ENCODE peak calls at places on chromosome 6, in eight cellular contexts. One of them, this sample, is unnamed.

GRCh38 chr6:116016846-116017545 is 43.7 kb downstream of the FRK start:
- DNase-seq in ascending aorta: no peak
- DNase-seq in heart right ventricle: no peak
- DNase-seq in thyroid gland: no peak
- DNase-seq in foreskin keratinocyte: no peak
- DNase-seq in GM23248: no peak
- DNase-seq in NT2/D1: no peak
- DNase-seq in cardiac muscle cell: no peak
- DNase-seq in this sample: no peak

GRCh38 chr6:52324239-52324638 is 37.7 kb upstream of the PAQR8 start:
- DNase-seq in heart right ventricle: no peak
- DNase-seq in NT2/D1: no peak
- DNase-seq in cardiac muscle cell: no peak
- DNase-seq in ascending aorta: no peak
- DNase-seq in foreskin keratinocyte: no peak
- DNase-seq in GM23248: no peak
- DNase-seq in thyroid gland: no peak
- DNase-seq in this sample: no peak

GRCh38 chr6:137827411-137827940 is 39.6 kb upstream of the TNFAIP3 start:
- DNase-seq in thyroid gland: no peak
- DNase-seq in NT2/D1: no peak
- DNase-seq in GM23248: no peak
- DNase-seq in heart right ventricle: no peak
- DNase-seq in ascending aorta: no peak
- DNase-seq in cardiac muscle cell: no peak
- DNase-seq in foreskin keratinocyte: peak; percentile 89
- DNase-seq in this sample: no peak

GRCh38 chr6:93784794-93785757 is 365.7 kb upstream of the EPHA7 start:
- DNase-seq in ascending aorta: no peak
- DNase-seq in NT2/D1: no peak
- DNase-seq in thyroid gland: no peak
- DNase-seq in foreskin keratinocyte: no peak
- DNase-seq in heart right ventricle: no peak
- DNase-seq in cardiac muscle cell: no peak
- DNase-seq in GM23248: peak; percentile 84
- DNase-seq in this sample: peak; percentile 84

GRCh38 chr6:151391021-151391470 is 313 bp downstream of the ZBTB2 start:
- DNase-seq in thyroid gland: peak; percentile 78
- DNase-seq in NT2/D1: no peak
- DNase-seq in ascending aorta: no peak
- DNase-seq in heart right ventricle: peak; percentile 87
- DNase-seq in cardiac muscle cell: peak; percentile 79
- DNase-seq in foreskin keratinocyte: no peak
- DNase-seq in GM23248: peak; percentile 79
- DNase-seq in this sample: no peak

GRCh38 chr6:121670511-121670910 is 235.1 kb downstream of the GJA1 start:
- DNase-seq in foreskin keratinocyte: no peak
- DNase-seq in cardiac muscle cell: no peak
- DNase-seq in GM23248: peak; percentile 52
- DNase-seq in ascending aorta: no peak
- DNase-seq in thyroid gland: no peak
- DNase-seq in heart right ventricle: no peak
- DNase-seq in NT2/D1: no peak
- DNase-seq in this sample: no peak

GRCh38 chr6:28587011-28587745 is 61.5 kb downstream of the GPX5 start:
- DNase-seq in GM23248: peak; percentile 48
- DNase-seq in heart right ventricle: peak; percentile 19
- DNase-seq in thyroid gland: peak; percentile 84
- DNase-seq in NT2/D1: peak; percentile 47
- DNase-seq in ascending aorta: no peak
- DNase-seq in foreskin keratinocyte: peak; percentile 88
- DNase-seq in cardiac muscle cell: peak; percentile 74
- DNase-seq in this sample: no peak

GRCh38 chr6:138036955-138037592 is 70.1 kb downstream of the PERP start:
- DNase-seq in heart right ventricle: no peak
- DNase-seq in thyroid gland: no peak
- DNase-seq in ascending aorta: no peak
- DNase-seq in GM23248: peak; percentile 13
- DNase-seq in cardiac muscle cell: no peak
- DNase-seq in NT2/D1: no peak
- DNase-seq in foreskin keratinocyte: peak; percentile 89
- DNase-seq in this sample: peak; percentile 36

GRCh38 chr6:105326216-105326615 is 76.7 kb downstream of the PREP start:
- DNase-seq in heart right ventricle: no peak
- DNase-seq in foreskin keratinocyte: no peak
- DNase-seq in thyroid gland: peak; percentile 50
- DNase-seq in GM23248: peak; percentile 47
- DNase-seq in NT2/D1: no peak
- DNase-seq in cardiac muscle cell: no peak
- DNase-seq in ascending aorta: no peak
- DNase-seq in this sample: no peak

GRCh38 chr6:118464620-118465019 is 83.5 kb upstream of the PLN start:
- DNase-seq in thyroid gland: no peak
- DNase-seq in ascending aorta: no peak
- DNase-seq in GM23248: no peak
- DNase-seq in foreskin keratinocyte: no peak
- DNase-seq in cardiac muscle cell: no peak
- DNase-seq in NT2/D1: no peak
- DNase-seq in heart right ventricle: no peak
- DNase-seq in this sample: no peak

GRCh38 chr6:5898563-5898962 is 108.2 kb downstream of the NRN1 start:
- DNase-seq in cardiac muscle cell: no peak
- DNase-seq in ascending aorta: no peak
- DNase-seq in heart right ventricle: no peak
- DNase-seq in foreskin keratinocyte: no peak
- DNase-seq in GM23248: no peak
- DNase-seq in NT2/D1: no peak
- DNase-seq in thyroid gland: no peak
- DNase-seq in this sample: no peak

GRCh38 chr6:139977887-139978332 is 603.5 kb upstream of the CITED2 start:
- DNase-seq in NT2/D1: no peak
- DNase-seq in cardiac muscle cell: no peak
- DNase-seq in heart right ventricle: no peak
- DNase-seq in foreskin keratinocyte: peak; percentile 86
- DNase-seq in thyroid gland: peak; percentile 92
- DNase-seq in ascending aorta: no peak
- DNase-seq in GM23248: peak; percentile 80
- DNase-seq in this sample: peak; percentile 77

GRCh38 chr6:1310628-1311399 is 1.1 kb upstream of the FOXQ1 start:
- DNase-seq in thyroid gland: peak; percentile 86
- DNase-seq in ascending aorta: no peak
- DNase-seq in heart right ventricle: no peak
- DNase-seq in GM23248: peak; percentile 46
- DNase-seq in NT2/D1: no peak
- DNase-seq in cardiac muscle cell: peak; percentile 48
- DNase-seq in foreskin keratinocyte: peak; percentile 54
- DNase-seq in this sample: no peak

GRCh38 chr6:7488494-7488893 is 53.0 kb upstream of the DSP start:
- DNase-seq in thyroid gland: no peak
- DNase-seq in ascending aorta: no peak
- DNase-seq in NT2/D1: no peak
- DNase-seq in foreskin keratinocyte: no peak
- DNase-seq in GM23248: no peak
- DNase-seq in heart right ventricle: no peak
- DNase-seq in cardiac muscle cell: no peak
- DNase-seq in this sample: no peak

DNA sequence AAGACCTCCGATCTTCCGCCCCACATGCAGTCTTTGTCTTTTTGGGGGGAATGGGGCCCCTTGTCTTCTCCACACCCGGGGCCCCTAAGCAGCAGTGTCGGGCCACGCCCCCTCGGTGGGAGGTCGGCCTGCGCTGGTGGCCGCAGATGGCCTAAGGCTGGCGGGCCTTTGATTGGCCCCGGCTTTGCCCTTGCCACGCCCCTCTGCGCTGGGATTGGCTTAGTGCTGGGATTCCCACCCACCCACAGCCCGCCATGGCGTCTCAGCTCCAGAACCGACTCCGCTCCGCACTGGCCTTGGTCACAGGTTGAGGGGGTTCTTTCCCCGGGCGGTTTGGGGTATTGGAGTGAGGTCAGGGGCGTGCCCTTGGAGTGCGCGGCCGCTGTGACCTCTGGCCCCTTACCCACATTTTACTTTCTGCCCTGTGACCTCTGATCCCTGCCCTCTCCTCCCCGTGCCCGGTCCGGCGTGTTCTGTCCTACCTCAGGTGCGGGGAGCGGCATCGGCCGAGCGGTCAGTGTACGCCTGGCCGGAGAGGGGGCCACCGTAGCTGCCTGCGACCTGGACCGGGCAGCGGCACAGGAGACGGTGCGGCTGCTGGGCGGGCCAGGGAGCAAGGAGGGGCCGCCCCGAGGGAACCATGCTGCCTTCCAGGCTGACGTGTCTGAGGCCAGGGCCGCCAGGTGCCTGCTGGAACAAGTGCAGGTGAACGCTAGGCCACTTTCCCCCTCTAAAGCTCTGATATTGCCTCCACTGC is at the start of gene HSD17B8:
- DNase-seq in thyroid gland: peak; percentile 97
- DNase-seq in heart right ventricle: peak; percentile 96
- DNase-seq in GM23248: peak; percentile 97
- DNase-seq in foreskin keratinocyte: peak; percentile 65
- DNase-seq in NT2/D1: peak; percentile 78
- DNase-seq in ascending aorta: peak; percentile 76
- DNase-seq in cardiac muscle cell: peak; percentile 97
- DNase-seq in this sample: no peak
- H3K4me1 ChIP-seq in thyroid gland: peaks cover 40% of the 10 kb centered on the region
- H3K4me1 ChIP-seq in heart right ventricle: peaks cover 41% of the 10 kb centered on the region
- H3K4me1 ChIP-seq in GM23248: peaks cover 43% of the 10 kb centered on the region
- H3K4me1 ChIP-seq in foreskin keratinocyte: peaks cover 22% of the 10 kb centered on the region
- H3K4me1 ChIP-seq in NT2/D1: peaks cover 6% of the 10 kb centered on the region
- H3K4me1 ChIP-seq in ascending aorta: peaks cover 6% of the 10 kb centered on the region
- H3K4me1 ChIP-seq in cardiac muscle cell: peaks cover 18% of the 10 kb centered on the region
- H3K4me1 ChIP-seq in this sample: peaks cover 46% of the 10 kb centered on the region

GRCh38 chr6:13615802-13616140 is 636 bp downstream of the NOL7 start:
- DNase-seq in ascending aorta: no peak
- DNase-seq in GM23248: peak; percentile 87
- DNase-seq in cardiac muscle cell: peak; percentile 59
- DNase-seq in foreskin keratinocyte: no peak
- DNase-seq in NT2/D1: no peak
- DNase-seq in thyroid gland: peak; percentile 53
- DNase-seq in heart right ventricle: peak; percentile 22
- DNase-seq in this sample: no peak

GRCh38 chr6:13611715-13612114 is 3.4 kb upstream of the NOL7 start:
- DNase-seq in thyroid gland: no peak
- DNase-seq in NT2/D1: no peak
- DNase-seq in ascending aorta: no peak
- DNase-seq in GM23248: no peak
- DNase-seq in cardiac muscle cell: peak; percentile 64
- DNase-seq in heart right ventricle: no peak
- DNase-seq in foreskin keratinocyte: no peak
- DNase-seq in this sample: no peak

GRCh38 chr6:13614126-13614925 is 809 bp upstream of the NOL7 start:
- DNase-seq in foreskin keratinocyte: peak; percentile 56
- DNase-seq in ascending aorta: no peak
- DNase-seq in NT2/D1: peak; percentile 20
- DNase-seq in GM23248: peak; percentile 72
- DNase-seq in thyroid gland: peak; percentile 66
- DNase-seq in heart right ventricle: peak; percentile 34
- DNase-seq in cardiac muscle cell: peak; percentile 67
- DNase-seq in this sample: no peak

GRCh38 chr6:13614926-13615801 is at the start of gene NOL7:
- DNase-seq in GM23248: peak; percentile 99
- DNase-seq in foreskin keratinocyte: peak; percentile 95
- DNase-seq in ascending aorta: peak; percentile 84
- DNase-seq in NT2/D1: peak; percentile 89
- DNase-seq in heart right ventricle: peak; percentile 98
- DNase-seq in cardiac muscle cell: peak; percentile 99
- DNase-seq in thyroid gland: peak; percentile 97
- DNase-seq in this sample: peak; percentile 86

DNA sequence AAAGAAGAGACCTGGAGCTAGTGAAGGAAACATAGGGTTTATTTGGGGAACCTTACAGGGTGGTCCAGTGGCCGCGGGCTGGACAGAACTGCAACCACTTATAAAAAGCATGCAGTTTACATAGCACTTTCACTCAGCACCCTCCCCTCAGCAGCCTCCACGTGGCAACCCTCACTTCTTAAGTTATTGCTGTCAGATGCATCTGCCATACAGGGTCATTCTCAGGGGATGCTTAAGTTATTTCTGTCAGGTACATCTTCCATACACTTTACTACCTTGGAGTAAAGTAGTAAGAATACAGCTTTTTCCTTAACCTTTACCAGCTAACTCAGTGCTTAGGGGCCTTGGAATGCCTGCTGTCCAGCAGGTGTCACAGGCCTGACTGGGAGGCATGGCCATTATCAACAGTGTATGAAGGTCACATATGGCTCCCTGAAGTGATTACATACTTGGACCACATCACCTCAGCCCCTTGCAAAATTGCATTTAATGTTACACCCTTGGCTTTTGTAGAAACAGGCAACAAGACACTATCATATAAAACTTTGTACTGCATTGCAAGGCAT is 2.0 kb upstream of the NOL7 start:
- DNase-seq in GM23248: no peak
- DNase-seq in ascending aorta: no peak
- DNase-seq in cardiac muscle cell: peak; percentile 51
- DNase-seq in NT2/D1: no peak
- DNase-seq in foreskin keratinocyte: no peak
- DNase-seq in thyroid gland: no peak
- DNase-seq in heart right ventricle: no peak
- DNase-seq in this sample: no peak
- H3K4me1 ChIP-seq in GM23248: peaks cover 23% of the 10 kb centered on the region
- H3K4me1 ChIP-seq in ascending aorta: no peaks in the 10 kb centered on the region
- H3K4me1 ChIP-seq in cardiac muscle cell: peaks cover 43% of the 10 kb centered on the region
- H3K4me1 ChIP-seq in NT2/D1: no peaks in the 10 kb centered on the region
- H3K4me1 ChIP-seq in foreskin keratinocyte: no peaks in the 10 kb centered on the region
- H3K4me1 ChIP-seq in thyroid gland: peaks cover 7% of the 10 kb centered on the region
- H3K4me1 ChIP-seq in heart right ventricle: peaks cover 24% of the 10 kb centered on the region
- H3K4me1 ChIP-seq in this sample: peaks cover 17% of the 10 kb centered on the region

GRCh38 chr6:36618366-36619355 is 24.5 kb downstream of the SRSF3 start:
- DNase-seq in thyroid gland: no peak
- DNase-seq in NT2/D1: no peak
- DNase-seq in cardiac muscle cell: no peak
- DNase-seq in foreskin keratinocyte: no peak
- DNase-seq in heart right ventricle: no peak
- DNase-seq in GM23248: no peak
- DNase-seq in ascending aorta: no peak
- DNase-seq in this sample: no peak
- H3K4me1 ChIP-seq in thyroid gland: no peaks in the 10 kb centered on the region
- H3K4me1 ChIP-seq in NT2/D1: peaks cover 3% of the 10 kb centered on the region
- H3K4me1 ChIP-seq in cardiac muscle cell: no peaks in the 10 kb centered on the region
- H3K4me1 ChIP-seq in foreskin keratinocyte: no peaks in the 10 kb centered on the region
- H3K4me1 ChIP-seq in heart right ventricle: peaks cover 27% of the 10 kb centered on the region
- H3K4me1 ChIP-seq in GM23248: peaks cover 16% of the 10 kb centered on the region
- H3K4me1 ChIP-seq in ascending aorta: peaks cover 4% of the 10 kb centered on the region
- H3K4me1 ChIP-seq in this sample: peaks cover 25% of the 10 kb centered on the region

DNA sequence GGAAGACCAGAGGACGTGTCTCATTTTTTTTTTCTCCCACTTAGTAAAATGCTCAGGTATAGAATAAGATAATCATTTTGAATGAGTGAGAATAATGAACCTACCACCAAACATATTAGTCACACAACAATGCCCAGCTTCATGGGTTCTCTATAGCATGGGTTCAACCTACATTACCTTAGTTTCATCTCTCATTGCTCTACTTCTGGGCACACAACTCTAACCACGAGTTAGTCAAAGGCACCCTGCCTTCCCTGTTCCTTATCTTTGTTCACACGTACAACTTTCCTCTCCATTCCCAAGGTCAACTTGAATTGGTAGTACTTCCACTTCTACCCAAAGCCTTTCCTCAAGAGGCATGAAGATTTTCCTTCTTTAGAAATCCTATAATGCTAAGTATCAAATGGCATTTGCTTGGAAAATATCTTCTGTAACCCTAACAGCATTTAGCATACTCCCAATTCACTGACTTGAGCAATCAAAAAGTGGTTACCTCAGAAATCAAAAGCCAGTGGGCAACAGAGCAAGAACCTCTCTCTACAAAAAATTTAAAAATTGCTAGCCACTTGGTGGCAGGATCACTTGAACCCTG is 20.9 kb downstream of the DEK start:
- DNase-seq in NT2/D1: no peak
- DNase-seq in heart right ventricle: no peak
- DNase-seq in cardiac muscle cell: no peak
- DNase-seq in GM23248: no peak
- DNase-seq in ascending aorta: no peak
- DNase-seq in thyroid gland: no peak
- DNase-seq in foreskin keratinocyte: no peak
- DNase-seq in this sample: no peak
- H3K4me1 ChIP-seq in NT2/D1: no peaks in the 10 kb centered on the region
- H3K4me1 ChIP-seq in heart right ventricle: no peaks in the 10 kb centered on the region
- H3K4me1 ChIP-seq in cardiac muscle cell: no peaks in the 10 kb centered on the region
- H3K4me1 ChIP-seq in GM23248: peaks cover 16% of the 10 kb centered on the region
- H3K4me1 ChIP-seq in ascending aorta: no peaks in the 10 kb centered on the region
- H3K4me1 ChIP-seq in thyroid gland: no peaks in the 10 kb centered on the region
- H3K4me1 ChIP-seq in foreskin keratinocyte: peaks cover 26% of the 10 kb centered on the region
- H3K4me1 ChIP-seq in this sample: peaks cover 4% of the 10 kb centered on the region